ENCODE peak calls at places on chromosome 13, in ten cellular contexts. J is T1000, D is hypothalamus, E is B cell, H is HT1080, T is Kasumi-1, O is cardiac fibroblast, P is neural progenitor cell, N is T follicular helper cell, Y is foreskin fibroblast. R is an unnamed sample.

GRCh38 chr13:103895835-103896520 is 829.8 kb upstream of the SLC10A2 start:
- DNase-seq in E (no peak), D (no peak), T (no peak), J (no peak), P (no peak), N (no peak), H (no peak), O (no peak), Y (no peak), R (no peak)

GRCh38 chr13:63706751-63707150 is 2291.1 kb upstream of the PCDH20 start:
- DNase-seq in J (no peak), N (no peak), E (no peak), O (no peak), P (no peak), Y (no peak), H (no peak), D (no peak), T (no peak), R (no peak)

GRCh38 chr13:23715092-23715761 is 145.0 kb downstream of the TNFRSF19 start:
- DNase-seq in P (no peak), Y (no peak), D (no peak), N (no peak), O (no peak), H (peak; percentile 45), J (no peak), T (no peak), E (no peak), R (no peak)

GRCh38 chr13:42396501-42396900 is 124.5 kb downstream of the AKAP11 start:
- DNase-seq in N (peak; percentile 8), E (no peak), J (no peak), T (no peak), H (peak; percentile 21), D (no peak), Y (no peak), O (no peak), P (no peak), R (no peak)

GRCh38 chr13:24161010-24161775 is 673 bp downstream of the SPATA13 start:
- DNase-seq in O (no peak), N (peak; percentile 14), H (peak; percentile 9), Y (peak; percentile 59), J (no peak), P (peak; percentile 37), T (no peak), D (peak; percentile 53), E (no peak), R (no peak)

GRCh38 chr13:112176746-112177119 is 109.8 kb downstream of the SOX1 start:
- DNase-seq in H (no peak), P (no peak), N (no peak), Y (no peak), J (no peak), T (no peak), D (no peak), E (no peak), O (no peak), R (no peak)

GRCh38 chr13:50592412-50593145 is 250.9 kb downstream of the DLEU7 start:
- DNase-seq in J (no peak), N (no peak), D (no peak), Y (peak; percentile 84), T (no peak), O (peak; percentile 50), E (no peak), P (no peak), H (peak; percentile 80), R (no peak)

GRCh38 chr13:113912596-113912995 is 48.7 kb upstream of the GAS6 start:
- DNase-seq in E (no peak), T (no peak), H (no peak), J (no peak), Y (no peak), D (no peak), O (no peak), N (no peak), P (no peak), R (no peak)

GRCh38 chr13:112972867-112973576 is 4.0 kb downstream of the MCF2L start:
- DNase-seq in Y (no peak), P (no peak), N (no peak), H (no peak), D (no peak), T (no peak), E (no peak), O (no peak), J (no peak), R (no peak)

GRCh38 chr13:48320906-48321510 is 17.5 kb downstream of the RB1 start:
- DNase-seq in P (no peak), N (no peak), E (no peak), T (no peak), H (no peak), D (no peak), O (no peak), Y (no peak), J (no peak), R (no peak)

GRCh38 chr13:76955236-76955635 is 6.9 kb downstream of the ACOD1 start:
- DNase-seq in T (no peak), H (no peak), E (no peak), P (no peak), N (no peak), O (no peak), J (no peak), Y (no peak), D (no peak), R (no peak)

GRCh38 chr13:66994097-66994496 is 236.0 kb downstream of the PCDH9 start:
- DNase-seq in E (peak; percentile 66), Y (peak; percentile 67), P (peak; percentile 92), H (peak; percentile 35), N (no peak), D (peak; percentile 91), J (no peak), T (no peak), O (peak; percentile 83), R (peak; percentile 31)

GRCh38 chr13:33262069-33262487 is 23.5 kb downstream of the STARD13 start:
- DNase-seq in J (no peak), P (peak; percentile 12), N (no peak), T (no peak), E (no peak), D (peak; percentile 37), H (peak; percentile 91), Y (peak; percentile 46), O (no peak), R (no peak)

GRCh38 chr13:106133025-106133424 is 402.4 kb downstream of the EFNB2 start:
- DNase-seq in E (no peak), O (peak; percentile 78), P (no peak), H (peak; percentile 76), J (no peak), N (no peak), D (no peak), Y (peak; percentile 87), T (no peak), R (no peak)

GRCh38 chr13:41916173-41916954 is 44.5 kb downstream of the VWA8 start:
- DNase-seq in H (peak; percentile 89), O (peak; percentile 76), Y (peak; percentile 88), J (no peak), P (no peak), T (peak; percentile 89), N (no peak), E (no peak), D (no peak), R (peak; percentile 19)

GRCh38 chr13:48797127-48797526 is 143.4 kb downstream of the CYSLTR2 start:
- DNase-seq in E (no peak), N (no peak), Y (peak; percentile 49), T (no peak), H (no peak), J (no peak), D (no peak), P (no peak), O (no peak), R (no peak)

GRCh38 chr13:86464193-86464592 is 665.0 kb upstream of the SLITRK6 start:
- DNase-seq in T (peak; percentile 26), E (no peak), O (no peak), H (no peak), Y (no peak), J (no peak), P (peak; percentile 8), D (no peak), N (no peak), R (no peak)

GRCh38 chr13:98937911-98938381 is 39.9 kb downstream of the DOCK9 start:
- DNase-seq in Y (no peak), E (no peak), J (no peak), D (no peak), T (no peak), P (peak; percentile 16), N (no peak), O (no peak), H (no peak), R (no peak)

GRCh38 chr13:87087741-87088140 is 583.4 kb upstream of the SLITRK5 start:
- DNase-seq in H (no peak), J (no peak), E (no peak), N (no peak), Y (no peak), O (peak; percentile 22), P (no peak), D (no peak), T (no peak), R (no peak)

GRCh38 chr13:35720690-35721554 is 244.4 kb upstream of the MAB21L1 start:
- DNase-seq in N (no peak), J (peak; percentile 31), T (peak; percentile 17), O (peak; percentile 62), H (peak; percentile 58), D (peak; percentile 36), Y (peak; percentile 78), P (peak; percentile 80), E (no peak), R (no peak)

GRCh38 chr13:95698047-95698749 is 21.3 kb downstream of the DNAJC3 start:
- DNase-seq in P (no peak), O (peak; percentile 25), D (no peak), H (no peak), E (no peak), Y (peak; percentile 25), J (no peak), N (no peak), T (peak; percentile 17), R (no peak)

GRCh38 chr13:46057251-46058015 is 4.9 kb upstream of the ZC3H13 start:
- DNase-seq in J (no peak), H (peak; percentile 97), O (peak; percentile 10), D (no peak), Y (peak; percentile 20), N (no peak), T (peak; percentile 20), P (peak; percentile 31), E (no peak), R (no peak)

GRCh38 chr13:31067416-31068118 is 94.1 kb downstream of the HSPH1 start:
- DNase-seq in D (no peak), T (no peak), O (peak; percentile 52), E (no peak), P (no peak), J (peak; percentile 8), N (no peak), Y (peak; percentile 70), H (peak; percentile 83), R (no peak)

GRCh38 chr13:110149036-110149435 is 157.9 kb downstream of the COL4A1 start:
- DNase-seq in T (no peak), P (no peak), J (no peak), H (no peak), E (no peak), N (no peak), Y (no peak), O (no peak), D (no peak), R (no peak)

GRCh38 chr13:45119469-45119989 is 781 bp upstream of the GTF2F2 start:
- DNase-seq in P (peak; percentile 18), D (no peak), Y (peak; percentile 63), E (peak; percentile 64), H (peak; percentile 64), T (peak; percentile 78), O (peak; percentile 64), N (peak; percentile 68), J (no peak), R (no peak)

GRCh38 chr13:21913010-21913409 is 242.1 kb downstream of the FGF9 start:
- DNase-seq in D (no peak), H (no peak), P (peak; percentile 68), T (no peak), O (no peak), E (no peak), N (no peak), Y (no peak), J (no peak), R (no peak)

GRCh38 chr13:97241761-97242160 is 19.6 kb downstream of the MBNL2 start:
- DNase-seq in J (no peak), O (no peak), Y (no peak), D (no peak), N (no peak), T (no peak), H (no peak), E (no peak), P (no peak), R (no peak)

GRCh38 chr13:92513672-92514071 is 712.9 kb upstream of the GPC6 start:
- DNase-seq in O (no peak), D (no peak), H (no peak), N (no peak), E (no peak), T (no peak), J (no peak), P (no peak), Y (peak; percentile 19), R (no peak)